ENCODE peak calls at places on chromosome 20, in eight cellular contexts. B is kidney, S is uterus, N is HepG2, H is fibroblast of lung, K is right lobe of liver, A is epithelial cell of esophagus, O is MM.1S. Z is an unnamed sample.

GRCh38 chr20:43548273-43548880 is 10.4 kb upstream of the SGK2 start:
- DNase-seq in B (no peak), S (no peak), N (no peak), H (no peak), K (no peak), A (no peak), O (no peak), Z (no peak)

GRCh38 chr20:20037960-20038359 is 14.3 kb downstream of the CRNKL1 start:
- DNase-seq in B (no peak), S (no peak), N (no peak), H (no peak), K (no peak), A (no peak), O (no peak), Z (no peak)

GRCh38 chr20:43994486-43995100 is 79.9 kb downstream of the TOX2 start:
- DNase-seq in B (no peak), S (no peak), N (no peak), H (no peak), K (no peak), A (peak; percentile 31), O (no peak), Z (peak; percentile 76)

GRCh38 chr20:36745927-36746659 is at the start of gene NDRG3:
- DNase-seq in B (peak; percentile 97), S (peak; percentile 95), N (peak; percentile 96), H (peak; percentile 92), K (peak; percentile 94), A (peak; percentile 95), O (peak; percentile 95), Z (peak; percentile 97)

GRCh38 chr20:52454660-52455059 is 263.1 kb upstream of the ZFP64 start:
- DNase-seq in B (no peak), S (no peak), N (no peak), H (peak; percentile 92), K (no peak), A (no peak), O (no peak), Z (no peak)

GRCh38 chr20:10716855-10717254 is 43.1 kb upstream of the JAG1 start:
- DNase-seq in B (no peak), S (no peak), N (peak; percentile 46), H (peak; percentile 9), K (no peak), A (no peak), O (no peak), Z (peak; percentile 4)

GRCh38 chr20:38203337-38204003 is 38.4 kb upstream of the TGM2 start:
- DNase-seq in B (no peak), S (no peak), N (no peak), H (no peak), K (peak; percentile 32), A (no peak), O (no peak), Z (no peak)

GRCh38 chr20:7741866-7742265 is 198.4 kb downstream of the HAO1 start:
- DNase-seq in B (no peak), S (no peak), N (no peak), H (no peak), K (no peak), A (peak; percentile 47), O (no peak), Z (peak; percentile 43)

GRCh38 chr20:41738584-41739193 is 120.5 kb upstream of the CHD6 start:
- DNase-seq in B (no peak), S (no peak), N (peak; percentile 49), H (peak; percentile 43), K (peak; percentile 52), A (peak; percentile 59), O (peak; percentile 57), Z (peak; percentile 71)

GRCh38 chr20:45995213-45996097 is 13.3 kb upstream of the MMP9 start:
- DNase-seq in B (peak; percentile 26), S (no peak), N (no peak), H (no peak), K (peak; percentile 20), A (peak; percentile 50), O (no peak), Z (no peak)

GRCh38 chr20:59179988-59180387 is 16.4 kb downstream of the ZNF831 start:
- DNase-seq in B (no peak), S (no peak), N (no peak), H (no peak), K (no peak), A (no peak), O (no peak), Z (no peak)

GRCh38 chr20:18984238-18985200 is 170.9 kb downstream of the SCP2D1 start:
- DNase-seq in B (no peak), S (peak; percentile 88), N (no peak), H (no peak), K (no peak), A (no peak), O (no peak), Z (no peak)

GRCh38 chr20:44211177-44212039 is 837 bp upstream of the OSER1 start:
- DNase-seq in B (no peak), S (peak; percentile 28), N (no peak), H (peak; percentile 47), K (no peak), A (no peak), O (peak; percentile 38), Z (peak; percentile 67)

GRCh38 chr20:62660768-62661167 is 18.5 kb downstream of the SLCO4A1 start:
- DNase-seq in B (no peak), S (no peak), N (no peak), H (no peak), K (no peak), A (no peak), O (no peak), Z (no peak)

GRCh38 chr20:16301981-16302380 is 271.3 kb downstream of the KIF16B start:
- DNase-seq in B (no peak), S (no peak), N (no peak), H (no peak), K (no peak), A (no peak), O (no peak), Z (peak; percentile 14)

GRCh38 chr20:14879839-14880238 is 542.4 kb upstream of the FLRT3 start:
- DNase-seq in B (no peak), S (no peak), N (no peak), H (no peak), K (no peak), A (no peak), O (peak; percentile 48), Z (no peak)

GRCh38 chr20:4885877-4886276 is 115.4 kb downstream of the SLC23A2 start:
- DNase-seq in B (no peak), S (no peak), N (no peak), H (no peak), K (peak; percentile 40), A (no peak), O (no peak), Z (no peak)

GRCh38 chr20:19682249-19682648 is 75.8 kb upstream of the RIN2 start:
- DNase-seq in B (no peak), S (no peak), N (no peak), H (no peak), K (no peak), A (no peak), O (no peak), Z (no peak)

GRCh38 chr20:35699914-35700624 is 864 bp downstream of the ROMO1 start:
- DNase-seq in B (no peak), S (no peak), N (no peak), H (no peak), K (no peak), A (no peak), O (peak; percentile 30), Z (no peak)

GRCh38 chr20:53949319-53949839 is 121.0 kb downstream of the BCAS1 start:
- DNase-seq in B (peak; percentile 88), S (no peak), N (no peak), H (peak; percentile 70), K (no peak), A (peak; percentile 95), O (peak; percentile 76), Z (peak; percentile 85)

GRCh38 chr20:35619196-35620095 is 3.8 kb downstream of the SPAG4 start:
- DNase-seq in B (peak; percentile 92), S (peak; percentile 78), N (peak; percentile 94), H (peak; percentile 78), K (peak; percentile 89), A (peak; percentile 90), O (peak; percentile 89), Z (peak; percentile 94)

GRCh38 chr20:17530153-17530552 is 1.0 kb downstream of the BFSP1 start:
- DNase-seq in B (no peak), S (no peak), N (no peak), H (no peak), K (no peak), A (no peak), O (no peak), Z (no peak)
- H3K4me3 ChIP-seq in B (no peak overlapping the region), S (no peak overlapping the region), N (no peak overlapping the region), H (no peak overlapping the region), K (no peak overlapping the region), A (no peak overlapping the region), O (no peak overlapping the region), Z (no peak overlapping the region)

GRCh38 chr20:22245139-22245538 is 339.2 kb downstream of the FOXA2 start:
- DNase-seq in B (no peak), S (no peak), N (peak; percentile 52), H (no peak), K (no peak), A (no peak), O (no peak), Z (no peak)

GRCh38 chr20:22243063-22243462 is 341.3 kb downstream of the FOXA2 start:
- DNase-seq in B (no peak), S (no peak), N (no peak), H (no peak), K (no peak), A (no peak), O (no peak), Z (no peak)

GRCh38 chr20:22248052-22248667 is 336.2 kb downstream of the FOXA2 start:
- DNase-seq in B (no peak), S (no peak), N (peak; percentile 35), H (no peak), K (no peak), A (peak; percentile 16), O (no peak), Z (no peak)
- TF ChIP-seq CTCF in B (peak; percentile 19), S (no peak), N (peak; percentile 77), H (peak; percentile 31), K (peak; percentile 16), A (peak; percentile 66), O (peak; percentile 71), Z (peak; percentile 5)

GRCh38 chr20:47664744-47665143 is 120.5 kb downstream of the SULF2 start:
- DNase-seq in B (no peak), S (no peak), N (no peak), H (no peak), K (no peak), A (no peak), O (no peak), Z (no peak)
- H3K4me3 ChIP-seq in B (no peak overlapping the region), S (no peak overlapping the region), N (no peak overlapping the region), H (no peak overlapping the region), K (no peak overlapping the region), A (no peak overlapping the region), O (no peak overlapping the region), Z (no peak overlapping the region)

DNA sequence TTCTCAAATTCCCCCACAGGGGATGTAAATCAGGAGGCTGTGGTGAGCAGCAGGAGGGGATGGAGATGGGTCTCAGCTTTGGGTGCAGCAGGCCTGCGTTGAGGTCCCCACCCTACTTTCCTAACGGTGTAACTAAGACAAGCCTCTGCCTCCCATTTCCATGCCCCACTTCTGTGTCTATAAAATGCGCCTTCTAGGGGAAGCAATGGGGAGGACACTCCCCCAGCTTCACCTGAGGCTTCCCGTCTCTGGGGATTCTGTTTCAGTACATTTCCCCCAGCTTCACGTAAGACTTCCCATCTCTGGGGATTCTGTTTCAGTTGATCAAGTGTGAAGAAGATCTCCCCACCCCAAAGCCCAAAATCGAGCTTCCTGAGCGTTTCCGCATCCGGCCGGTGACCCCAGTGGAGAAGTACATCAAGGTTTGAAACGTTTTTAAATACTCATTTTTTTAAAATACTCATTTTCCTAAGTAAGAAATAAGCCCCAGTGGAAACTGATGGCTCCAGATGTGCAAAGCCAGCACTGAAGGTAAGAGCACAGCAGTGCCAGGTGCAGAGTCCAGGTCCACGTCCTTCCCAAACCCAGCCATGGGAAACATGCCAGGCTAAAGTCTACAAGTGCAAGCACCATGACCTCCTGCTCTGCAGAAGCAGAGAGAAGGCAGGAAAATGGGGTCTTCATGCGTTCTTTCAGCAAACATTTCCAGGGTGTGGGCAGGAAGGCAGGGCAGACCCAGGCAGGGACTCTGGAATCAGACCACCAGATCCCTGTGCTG is 73.1 kb downstream of the ANKRD60 start:
- DNase-seq in B (peak; percentile 20), S (no peak), N (no peak), H (no peak), K (peak; percentile 51), A (no peak), O (no peak), Z (no peak)
- TF ChIP-seq CTCF in B (no peak), S (no peak), N (no peak), H (no peak), K (no peak), A (no peak), O (no peak), Z (no peak)

Z was measured in foreskin fibroblast.